ENCODE peak calls at places on chromosomes 7 and 10, in seven cellular contexts. One of them, this sample, is unnamed.

GRCh38 chr7:69879989-69880388 is 281.7 kb downstream of the AUTS2 start:
- DNase-seq in IMR-90: no peak
- DNase-seq in neuronal stem cell: no peak
- DNase-seq in trophoblast cell: no peak
- DNase-seq in mesendoderm: no peak
- DNase-seq in H9: no peak
- DNase-seq in mesenchymal stem cell: no peak
- DNase-seq in this sample: no peak

GRCh38 chr10:77501152-77501845 is 136.3 kb downstream of the KCNMA1 start:
- DNase-seq in H9: no peak
- DNase-seq in mesenchymal stem cell: peak
- DNase-seq in trophoblast cell: no peak
- DNase-seq in IMR-90: peak
- DNase-seq in neuronal stem cell: no peak
- DNase-seq in mesendoderm: no peak
- DNase-seq in this sample: no peak

GRCh38 chr10:49749556-49750491 is 12.3 kb downstream of the OGDHL start:
- DNase-seq in IMR-90: no peak
- DNase-seq in H9: peak
- DNase-seq in mesendoderm: no peak
- DNase-seq in trophoblast cell: no peak
- DNase-seq in neuronal stem cell: no peak
- DNase-seq in mesenchymal stem cell: no peak
- DNase-seq in this sample: no peak

GRCh38 chr10:111316607-111317006 is 239.8 kb downstream of the ADRA2A start:
- DNase-seq in neuronal stem cell: peak
- DNase-seq in H9: no peak
- DNase-seq in trophoblast cell: no peak
- DNase-seq in mesenchymal stem cell: no peak
- DNase-seq in mesendoderm: no peak
- DNase-seq in IMR-90: no peak
- DNase-seq in this sample: no peak

GRCh38 chr10:48273741-48274140 is 755 bp downstream of the FRMPD2 start:
- DNase-seq in neuronal stem cell: no peak
- DNase-seq in mesendoderm: no peak
- DNase-seq in H9: no peak
- DNase-seq in mesenchymal stem cell: no peak
- DNase-seq in trophoblast cell: no peak
- DNase-seq in IMR-90: no peak
- DNase-seq in this sample: no peak

GRCh38 chr10:21399392-21400015 is 126.0 kb downstream of the SKIDA1 start:
- DNase-seq in IMR-90: peak
- DNase-seq in mesenchymal stem cell: peak
- DNase-seq in H9: no peak
- DNase-seq in neuronal stem cell: no peak
- DNase-seq in mesendoderm: peak
- DNase-seq in trophoblast cell: peak
- DNase-seq in this sample: no peak

GRCh38 chr10:14102056-14102455 is 228.7 kb downstream of the FRMD4A start:
- DNase-seq in neuronal stem cell: no peak
- DNase-seq in H9: peak
- DNase-seq in mesenchymal stem cell: peak
- DNase-seq in mesendoderm: peak
- DNase-seq in trophoblast cell: no peak
- DNase-seq in IMR-90: peak
- DNase-seq in this sample: no peak

GRCh38 chr7:72275412-72276070 is 136.6 kb downstream of the CALN1 start:
- DNase-seq in IMR-90: no peak
- DNase-seq in trophoblast cell: no peak
- DNase-seq in mesenchymal stem cell: no peak
- DNase-seq in mesendoderm: no peak
- DNase-seq in H9: no peak
- DNase-seq in neuronal stem cell: no peak
- DNase-seq in this sample: no peak

GRCh38 chr7:34991938-34992840 is 45.1 kb downstream of the DPY19L1 start:
- DNase-seq in mesendoderm: no peak
- DNase-seq in H9: no peak
- DNase-seq in mesenchymal stem cell: peak
- DNase-seq in IMR-90: peak
- DNase-seq in neuronal stem cell: no peak
- DNase-seq in trophoblast cell: no peak
- DNase-seq in this sample: no peak

GRCh38 chr10:57849726-57850357 is 417.9 kb downstream of the IPMK start:
- DNase-seq in neuronal stem cell: no peak
- DNase-seq in mesendoderm: no peak
- DNase-seq in mesenchymal stem cell: peak
- DNase-seq in IMR-90: peak
- DNase-seq in H9: no peak
- DNase-seq in trophoblast cell: no peak
- DNase-seq in this sample: no peak

GRCh38 chr7:139452948-139453672 is 30.4 kb downstream of the KLRG2 start:
- DNase-seq in trophoblast cell: peak
- DNase-seq in mesendoderm: peak
- DNase-seq in mesenchymal stem cell: no peak
- DNase-seq in IMR-90: peak
- DNase-seq in neuronal stem cell: no peak
- DNase-seq in H9: peak
- DNase-seq in this sample: peak

GRCh38 chr7:264541-265191 is 25.3 kb upstream of the FOXL3 start:
- DNase-seq in mesendoderm: no peak
- DNase-seq in IMR-90: no peak
- DNase-seq in neuronal stem cell: no peak
- DNase-seq in mesenchymal stem cell: no peak
- DNase-seq in trophoblast cell: no peak
- DNase-seq in H9: no peak
- DNase-seq in this sample: no peak

GRCh38 chr7:23419160-23419559 is 51.1 kb downstream of the IGF2BP3 start:
- DNase-seq in mesenchymal stem cell: no peak
- DNase-seq in mesendoderm: no peak
- DNase-seq in IMR-90: no peak
- DNase-seq in H9: no peak
- DNase-seq in trophoblast cell: no peak
- DNase-seq in neuronal stem cell: no peak
- DNase-seq in this sample: no peak

GRCh38 chr7:22732556-22733126 is 5.6 kb downstream of the IL6 start:
- DNase-seq in neuronal stem cell: no peak
- DNase-seq in trophoblast cell: peak
- DNase-seq in H9: no peak
- DNase-seq in mesenchymal stem cell: peak
- DNase-seq in mesendoderm: no peak
- DNase-seq in IMR-90: peak
- DNase-seq in this sample: no peak

GRCh38 chr7:15175103-15175502 is 272.6 kb upstream of the DGKB start:
- DNase-seq in IMR-90: no peak
- DNase-seq in mesenchymal stem cell: no peak
- DNase-seq in neuronal stem cell: no peak
- DNase-seq in H9: no peak
- DNase-seq in trophoblast cell: no peak
- DNase-seq in mesendoderm: no peak
- DNase-seq in this sample: no peak

GRCh38 chr10:9922123-9922685 is 1095.5 kb upstream of the CELF2 start:
- DNase-seq in H9: no peak
- DNase-seq in trophoblast cell: no peak
- DNase-seq in mesendoderm: no peak
- DNase-seq in IMR-90: no peak
- DNase-seq in neuronal stem cell: no peak
- DNase-seq in mesenchymal stem cell: peak
- DNase-seq in this sample: no peak
- H4K8ac ChIP-seq in H9: no peak
- H4K8ac ChIP-seq in trophoblast cell: no peak
- H4K8ac ChIP-seq in mesendoderm: no peak
- H4K8ac ChIP-seq in IMR-90: no peak
- H4K8ac ChIP-seq in neuronal stem cell: no peak
- H4K8ac ChIP-seq in mesenchymal stem cell: no peak
- H4K8ac ChIP-seq in this sample: no peak

DNA sequence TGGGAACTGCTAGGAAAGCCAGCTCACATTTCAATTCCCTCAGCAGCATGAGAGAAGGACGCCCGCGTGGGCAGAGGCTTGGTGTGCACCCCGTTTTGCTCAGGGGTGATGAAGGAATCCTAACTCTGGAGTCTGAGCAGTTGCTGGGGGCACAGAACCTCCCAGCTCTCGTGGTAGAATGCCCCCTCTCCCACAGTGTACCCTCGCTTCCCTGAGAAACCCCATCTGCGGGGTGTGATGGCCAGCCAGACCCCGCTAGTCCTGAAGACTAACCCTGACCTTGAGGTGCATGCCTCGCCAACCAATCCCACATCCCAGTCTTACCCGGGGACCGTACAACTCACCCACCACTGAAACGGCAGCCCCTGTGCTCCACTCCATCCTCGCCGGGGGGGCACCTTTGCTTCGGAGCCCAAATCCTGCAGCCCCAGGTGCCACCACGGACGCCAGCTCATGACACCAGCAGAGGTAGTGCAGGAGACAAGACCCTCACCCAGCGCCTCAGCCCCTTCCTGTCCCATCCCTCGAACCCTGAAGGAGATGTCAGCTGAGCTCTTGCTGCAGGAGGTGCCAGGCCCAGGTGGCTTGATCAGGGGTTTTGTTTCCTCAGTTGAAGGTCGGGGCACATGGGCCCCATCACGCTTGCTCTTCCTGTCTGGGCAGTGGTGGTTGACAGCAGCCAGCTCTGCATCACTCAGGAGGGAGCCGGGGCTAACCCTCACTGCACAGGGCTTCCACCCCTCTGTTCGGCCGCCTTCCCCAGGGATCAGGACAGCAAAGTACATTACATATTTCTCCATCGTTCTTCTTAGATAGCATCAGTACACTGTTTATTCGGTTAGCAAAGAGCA is 236.5 kb downstream of the MGMT start:
- DNase-seq in mesendoderm: no peak
- DNase-seq in neuronal stem cell: no peak
- DNase-seq in trophoblast cell: no peak
- DNase-seq in H9: no peak
- DNase-seq in IMR-90: no peak
- DNase-seq in mesenchymal stem cell: no peak
- DNase-seq in this sample: no peak
- H4K8ac ChIP-seq in mesendoderm: no peak
- H4K8ac ChIP-seq in neuronal stem cell: no peak
- H4K8ac ChIP-seq in trophoblast cell: no peak
- H4K8ac ChIP-seq in H9: no peak
- H4K8ac ChIP-seq in IMR-90: no peak
- H4K8ac ChIP-seq in mesenchymal stem cell: no peak
- H4K8ac ChIP-seq in this sample: peak

DNA sequence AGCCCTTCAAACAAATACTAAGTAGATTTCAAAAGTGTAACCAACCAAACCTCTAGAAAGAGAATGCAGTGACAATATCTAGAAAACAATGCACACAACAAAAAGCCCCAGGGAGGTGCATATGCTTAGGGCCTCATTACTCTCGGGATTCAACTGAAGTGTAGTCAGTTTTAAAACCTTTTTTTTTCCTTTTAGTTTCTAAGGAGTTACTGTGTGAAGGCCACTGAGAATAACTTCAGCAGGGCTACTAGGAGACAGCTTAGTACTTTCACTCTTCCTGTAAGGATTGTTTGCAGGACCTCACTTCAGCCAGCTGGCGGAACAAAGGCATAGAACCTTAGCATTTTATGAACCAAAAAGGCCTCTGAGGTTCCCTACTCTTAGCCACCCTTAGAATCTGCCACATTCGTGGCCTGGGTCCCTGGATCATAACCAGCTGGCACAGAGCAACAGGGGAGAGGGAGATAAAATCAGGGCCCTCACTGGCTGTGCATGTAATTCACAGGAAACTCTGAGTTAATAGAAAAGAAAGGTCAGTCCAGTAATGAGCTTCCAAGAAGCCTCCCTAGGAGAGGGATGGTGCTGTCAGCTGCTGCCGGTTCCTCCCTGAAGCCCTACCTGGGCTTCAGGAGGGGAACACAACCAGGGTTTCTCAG is 3.6 kb downstream of the VOPP1 start:
- DNase-seq in neuronal stem cell: no peak
- DNase-seq in mesenchymal stem cell: peak
- DNase-seq in IMR-90: peak
- DNase-seq in trophoblast cell: no peak
- DNase-seq in mesendoderm: no peak
- DNase-seq in H9: peak
- DNase-seq in this sample: no peak
- H4K8ac ChIP-seq in neuronal stem cell: no peak
- H4K8ac ChIP-seq in mesenchymal stem cell: no peak
- H4K8ac ChIP-seq in IMR-90: no peak
- H4K8ac ChIP-seq in trophoblast cell: no peak
- H4K8ac ChIP-seq in mesendoderm: no peak
- H4K8ac ChIP-seq in H9: no peak
- H4K8ac ChIP-seq in this sample: no peak

DNA sequence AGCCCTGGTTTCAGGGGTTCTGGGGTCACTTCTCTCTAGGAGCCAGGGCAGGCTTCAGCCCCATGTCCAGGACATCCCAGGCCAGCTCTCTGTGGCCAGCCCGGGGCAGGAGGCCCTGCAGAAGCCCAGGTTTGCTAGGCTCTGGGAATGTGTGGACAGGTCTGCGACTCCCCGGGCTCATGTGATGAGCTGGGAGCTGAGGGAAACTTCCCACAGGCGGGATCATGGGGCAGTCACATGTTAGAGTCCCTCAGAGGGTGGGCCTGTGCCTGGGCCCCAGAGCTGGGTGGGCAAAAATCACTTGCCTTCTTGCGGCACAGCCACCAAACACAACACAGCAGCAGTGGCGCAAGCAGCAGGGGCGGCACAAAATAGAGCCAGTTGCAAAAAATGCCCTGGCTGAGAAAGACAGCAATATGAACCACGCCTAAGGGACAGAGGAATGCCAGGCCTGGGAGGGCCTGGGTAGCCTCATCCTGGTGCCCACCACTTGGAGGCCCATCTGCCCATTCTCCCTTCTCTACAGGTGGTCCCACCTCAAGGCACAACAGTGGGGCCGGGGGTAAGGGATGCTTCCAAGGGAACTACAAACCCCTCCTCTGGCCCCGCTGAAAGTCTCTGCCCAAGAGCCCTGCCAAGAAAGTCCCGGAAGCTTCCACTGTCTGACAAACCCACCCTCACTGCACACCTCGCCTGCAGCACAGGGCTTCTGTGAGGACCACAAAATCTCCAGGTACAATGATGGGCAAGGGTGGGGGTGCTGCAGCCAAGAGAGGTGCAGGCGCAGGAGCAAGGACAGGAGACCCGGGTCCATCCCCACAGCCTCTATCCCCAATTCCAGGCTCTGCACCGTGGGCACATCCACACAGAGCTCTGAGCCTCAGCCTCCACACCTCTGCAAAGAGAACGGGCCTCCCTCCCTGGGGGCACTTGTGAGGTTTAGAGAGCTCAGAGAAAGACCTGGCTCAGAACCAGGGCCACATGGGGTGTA is 34.6 kb upstream of the ANTXRL start:
- DNase-seq in neuronal stem cell: no peak
- DNase-seq in trophoblast cell: no peak
- DNase-seq in H9: no peak
- DNase-seq in mesenchymal stem cell: no peak
- DNase-seq in mesendoderm: no peak
- DNase-seq in IMR-90: no peak
- DNase-seq in this sample: no peak
- H4K8ac ChIP-seq in neuronal stem cell: no peak
- H4K8ac ChIP-seq in trophoblast cell: no peak
- H4K8ac ChIP-seq in H9: no peak
- H4K8ac ChIP-seq in mesenchymal stem cell: no peak
- H4K8ac ChIP-seq in mesendoderm: no peak
- H4K8ac ChIP-seq in IMR-90: no peak
- H4K8ac ChIP-seq in this sample: peak